ENCODE peak calls at places on chromosome 15, in six cellular contexts. Y, Z, R, Q, S and K are unnamed samples.

GRCh38 chr15:91407237-91407889 is 307.3 kb downstream of the SV2B start:
- DNase-seq in Y (no peak), Q (peak; percentile 7), Z (no peak), S (no peak), R (peak; percentile 39), K (peak; percentile 24)

GRCh38 chr15:56886450-56886856 is 32.0 kb upstream of the TCF12 start:
- DNase-seq in S (no peak), R (peak; percentile 28), Z (peak; percentile 19), Q (no peak), Y (no peak), K (no peak)

GRCh38 chr15:77527164-77527778 is 105.4 kb downstream of the LINGO1 start:
- DNase-seq in Q (no peak), S (no peak), Z (no peak), R (no peak), Y (no peak), K (no peak)

GRCh38 chr15:39426552-39427532 is 154.0 kb upstream of the THBS1 start:
- DNase-seq in Z (peak; percentile 8), R (peak; percentile 13), S (no peak), Y (peak; percentile 93), Q (peak; percentile 47), K (peak; percentile 82)

GRCh38 chr15:87609474-87609873 is 647.1 kb downstream of the NTRK3 start:
- DNase-seq in Q (no peak), S (no peak), Y (no peak), R (peak; percentile 57), Z (no peak), K (no peak)

GRCh38 chr15:48796930-48797329 is 13.9 kb downstream of the CEP152 start:
- DNase-seq in Q (no peak), Z (no peak), Y (no peak), S (no peak), R (no peak), K (no peak)

GRCh38 chr15:58546066-58546591 is 114.3 kb downstream of the LIPC start:
- DNase-seq in R (no peak), S (no peak), Z (no peak), Q (no peak), Y (no peak), K (no peak)

GRCh38 chr15:90960316-90961091 is 5.8 kb downstream of the RCCD1 start:
- DNase-seq in S (no peak), Y (no peak), Z (peak; percentile 8), R (no peak), Q (no peak), K (no peak)

GRCh38 chr15:36612063-36612788 is 32.8 kb downstream of the CDIN1 start:
- DNase-seq in R (no peak), Z (no peak), Q (no peak), Y (no peak), S (no peak), K (no peak)

GRCh38 chr15:87570186-87570585 is 686.4 kb downstream of the NTRK3 start:
- DNase-seq in Q (no peak), S (no peak), Z (no peak), R (peak; percentile 33), Y (no peak), K (no peak)

GRCh38 chr15:24718289-24719082 is 42.9 kb downstream of the NPAP1 start:
- DNase-seq in R (no peak), Z (no peak), S (no peak), Q (no peak), Y (no peak), K (no peak)

GRCh38 chr15:99437315-99438221 is 128.2 kb upstream of the MEF2A start:
- DNase-seq in Y (peak; percentile 27), Q (no peak), R (no peak), S (no peak), Z (no peak), K (peak; percentile 11)

GRCh38 chr15:68995754-68996141 is 18.7 kb upstream of the NOX5 start:
- DNase-seq in S (no peak), Y (no peak), R (no peak), Z (no peak), Q (no peak), K (no peak)

GRCh38 chr15:57565326-57565725 is 26.4 kb upstream of the MYZAP start:
- DNase-seq in Q (peak; percentile 8), Y (peak; percentile 46), R (no peak), S (no peak), Z (no peak), K (peak; percentile 33)

GRCh38 chr15:97968380-97968779 is 7.9 kb downstream of the ARRDC4 start:
- DNase-seq in S (no peak), Q (no peak), Y (no peak), R (no peak), Z (no peak), K (no peak)

GRCh38 chr15:33700695-33701303 is 267.5 kb upstream of the CHRM5 start:
- DNase-seq in Y (peak; percentile 64), Q (peak; percentile 25), Z (peak; percentile 44), S (no peak), R (peak; percentile 65), K (peak; percentile 57)

GRCh38 chr15:90101130-90101968 is 919 bp downstream of the IDH2 start:
- DNase-seq in Z (peak; percentile 59), S (no peak), R (peak; percentile 83), Y (peak; percentile 61), Q (no peak), K (peak; percentile 57)

GRCh38 chr15:63041982-63042878 is at the start of gene TPM1:
- DNase-seq in R (peak; percentile 45), Z (peak; percentile 52), S (peak; percentile 66), Q (no peak), Y (no peak), K (no peak)

GRCh38 chr15:98774756-98775497 is 126.6 kb downstream of the IGF1R start:
- DNase-seq in R (no peak), S (no peak), Z (no peak), Y (no peak), Q (no peak), K (no peak)

GRCh38 chr15:60720493-60721231 is 241.7 kb upstream of the ICE2 start:
- DNase-seq in Z (no peak), Q (peak; percentile 39), Y (peak; percentile 67), R (no peak), S (no peak), K (peak; percentile 46)

GRCh38 chr15:31372635-31373091 is 46.0 kb downstream of the KLF13 start:
- DNase-seq in S (no peak), Q (no peak), R (peak; percentile 65), Y (no peak), Z (peak; percentile 33), K (no peak)

GRCh38 chr15:70492240-70493177 is 270.8 kb downstream of the UACA start:
- DNase-seq in Y (peak; percentile 95), Q (peak; percentile 78), S (no peak), R (peak; percentile 97), Z (peak; percentile 75), K (peak; percentile 91)

GRCh38 chr15:90087454-90088154 is 14.7 kb downstream of the IDH2 start:
- DNase-seq in Y (peak; percentile 54), S (no peak), Q (no peak), Z (no peak), R (peak; percentile 50), K (peak; percentile 44)

GRCh38 chr15:80694624-80695098 is 449 bp upstream of the ABHD17C start:
- DNase-seq in S (no peak), R (peak; percentile 65), Z (no peak), Y (peak; percentile 41), Q (peak; percentile 7), K (peak; percentile 38)

GRCh38 chr15:61237400-61237799 is 8.3 kb upstream of the RORA start:
- DNase-seq in Y (no peak), R (no peak), S (no peak), Q (no peak), Z (no peak), K (no peak)

GRCh38 chr15:101407966-101408775 is 81.3 kb downstream of the PCSK6 start:
- DNase-seq in Z (no peak), R (no peak), Y (peak; percentile 31), Q (no peak), S (no peak), K (no peak)

GRCh38 chr15:80577552-80578205 is 117.4 kb upstream of the ABHD17C start:
- DNase-seq in R (no peak), Q (no peak), Y (no peak), Z (no peak), S (no peak), K (no peak)

GRCh38 chr15:101509279-101509678 is 19.8 kb upstream of the PCSK6 start:
- DNase-seq in Y (no peak), Q (no peak), Z (no peak), R (no peak), S (no peak), K (no peak)

GRCh38 chr15:101063891-101064794 is 145.0 kb downstream of the LRRK1 start:
- DNase-seq in R (no peak), Z (no peak), Y (no peak), Q (no peak), S (no peak), K (no peak)

GRCh38 chr15:52558196-52558595 is 10.6 kb downstream of the ARPP19 start:
- DNase-seq in S (no peak), Y (peak; percentile 89), Z (no peak), Q (peak; percentile 31), R (no peak), K (peak; percentile 77)

GRCh38 chr15:31554261-31554660 is 227.6 kb downstream of the KLF13 start:
- DNase-seq in Y (no peak), R (no peak), Z (no peak), S (no peak), Q (no peak), K (no peak)